ENCODE peak calls at places on chromosomes 5 and 9, in six cellular contexts. E is sigmoid colon, L is tibial nerve, N is PC-9, X is HCT116, K is fibroblast of lung. I is an unnamed sample. For H3K4me1, H3K27me3 and H3K9me3, the result is how much of the 10 kb centered on the place peaks cover.

GRCh38 chr5:1323803-1324173 is 21.1 kb downstream of the CLPTM1L start:
- DNase-seq in K (no peak), E (peak), N (no peak), X (no peak), L (no peak), I (no peak)

GRCh38 chr5:176700239-176700847 is 53.1 kb downstream of the TSPAN17 start:
- DNase-seq in E (no peak), N (no peak), X (no peak), L (no peak), K (no peak), I (no peak)

GRCh38 chr5:132497488-132497997 is 7.0 kb upstream of the IRF1 start:
- DNase-seq in K (peak), L (peak), N (peak), X (no peak), E (peak), I (peak)

GRCh38 chr5:125249400-125249799 is 503.0 kb upstream of the ZNF608 start:
- DNase-seq in X (no peak), E (no peak), N (no peak), K (no peak), L (no peak), I (no peak)

GRCh38 chr5:176738851-176739250 is 71.5 kb upstream of the UNC5A start:
- DNase-seq in X (no peak), E (peak), K (no peak), N (no peak), L (no peak), I (no peak)

GRCh38 chr9:107548298-107549142 is 59.0 kb upstream of the KLF4 start:
- DNase-seq in K (peak), X (peak), E (peak), N (peak), L (no peak), I (no peak)

GRCh38 chr5:9125852-9126251 is 420.0 kb downstream of the SEMA5A start:
- DNase-seq in X (no peak), N (no peak), L (no peak), E (no peak), K (no peak), I (no peak)

GRCh38 chr9:97518909-97519307 is 17.4 kb downstream of the TMOD1 start:
- DNase-seq in L (peak), X (no peak), N (peak), E (peak), K (peak), I (no peak)

GRCh38 chr5:150639317-150639738 is 1.1 kb upstream of the SYNPO start:
- DNase-seq in K (no peak), E (no peak), N (no peak), L (no peak), X (no peak), I (no peak)
- H3K4me1 ChIP-seq in K (half or more), E (under half), N (half or more), L (half or more), X (half or more), I (half or more)

GRCh38 chr5:143400541-143401252 is 2.8 kb downstream of the NR3C1 start:
- DNase-seq in L (no peak), E (no peak), N (no peak), X (no peak), K (peak), I (no peak)

GRCh38 chr5:143401253-143401845 is 2.1 kb downstream of the NR3C1 start:
- DNase-seq in X (no peak), E (no peak), L (no peak), N (no peak), K (peak), I (no peak)

GRCh38 chr5:143403357-143403606 is 204 bp downstream of the NR3C1 start:
- DNase-seq in X (no peak), K (no peak), L (no peak), N (no peak), E (no peak), I (no peak)

GRCh38 chr5:143402464-143403356 is 776 bp downstream of the NR3C1 start:
- DNase-seq in E (peak), K (peak), X (no peak), L (peak), N (peak), I (peak)

GRCh38 chr5:143401846-143402463 is 1.5 kb downstream of the NR3C1 start:
- DNase-seq in K (peak), X (no peak), N (peak), E (no peak), L (no peak), I (no peak)
- H3K27me3 ChIP-seq in K (under half), X (under half), N (under half), E (under half), L (under half), I (under half)

GRCh38 chr5:141196363-141196762 is 3.1 kb upstream of the PCDHB11 start:
- DNase-seq in L (no peak), K (no peak), X (no peak), E (no peak), N (no peak), I (no peak)
- H3K9me3 ChIP-seq in L (under half), K (under half), X (under half), E (under half), N (under half), I (under half)

DNA sequence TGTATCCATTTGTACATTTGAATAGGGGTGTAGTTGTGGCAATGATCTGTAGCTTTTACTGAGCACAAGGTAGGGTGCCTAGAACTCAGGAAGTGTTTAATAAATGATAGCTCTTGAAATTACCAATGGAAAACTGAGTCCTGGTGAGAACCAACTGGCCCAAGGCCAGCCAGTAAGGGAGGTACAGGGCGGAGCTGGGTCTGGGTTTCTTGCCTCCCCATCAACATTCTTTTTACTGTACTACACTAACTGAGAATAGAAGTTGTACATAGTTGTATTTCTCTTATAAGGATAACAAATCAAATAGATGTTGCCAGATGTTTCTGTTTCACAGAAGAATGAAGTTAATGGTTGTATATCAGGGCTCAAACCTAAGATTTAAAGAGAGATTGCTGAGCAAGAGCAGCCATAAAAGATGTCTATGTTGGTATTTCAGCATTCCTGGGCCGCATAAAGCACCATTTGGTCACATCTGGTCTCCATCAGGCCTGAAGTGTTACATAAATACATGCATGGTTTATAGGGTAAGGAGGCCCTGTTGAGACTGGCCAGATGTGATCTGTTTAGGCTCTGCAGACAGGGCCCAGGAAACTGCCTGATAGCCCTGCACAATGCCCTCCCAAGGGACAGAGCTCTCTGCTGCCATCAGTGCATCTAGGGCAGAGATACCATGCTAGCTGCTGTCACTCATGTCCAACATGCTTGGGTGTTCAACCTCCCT is 210.5 kb downstream of the NXNL2 start:
- DNase-seq in K (peak), N (no peak), E (peak), X (no peak), L (no peak), I (no peak)
- H3K4me1 ChIP-seq in K (under half), N (under half), E (under half), X (under half), L (under half), I (under half)

DNA sequence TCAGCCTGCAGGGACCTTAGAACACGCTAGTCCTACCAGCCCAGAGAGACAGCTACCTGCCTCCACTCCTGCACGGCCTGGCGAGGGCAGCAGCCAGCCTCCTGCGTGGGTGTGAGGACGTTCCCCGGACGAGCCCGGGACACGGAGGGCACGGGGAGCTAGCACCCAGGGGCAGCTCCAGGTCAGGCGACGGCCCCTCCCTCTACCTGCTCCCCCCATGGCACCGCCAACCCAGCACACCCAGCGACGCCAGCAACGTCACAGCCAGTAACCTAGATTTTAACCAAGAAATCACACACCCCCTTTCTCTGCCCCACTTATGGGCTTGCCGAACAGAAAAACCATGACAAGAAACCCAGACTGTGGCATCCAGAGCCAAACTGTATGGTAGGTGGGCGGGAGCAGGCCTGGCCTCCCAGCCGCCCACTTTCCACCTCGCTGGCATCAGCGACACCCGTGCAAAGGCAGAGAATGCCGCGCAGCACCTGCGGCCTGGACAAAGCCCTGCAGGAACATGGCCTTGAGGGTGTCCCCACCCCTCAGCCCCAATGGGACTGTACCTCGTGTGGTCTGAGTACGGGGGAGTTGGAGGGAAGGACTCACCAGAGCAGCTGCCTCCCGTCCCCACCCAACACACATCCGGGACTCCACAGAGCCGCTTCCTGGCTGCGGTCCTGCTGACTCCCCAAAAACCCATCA is 47.9 kb downstream of the NACC2 start:
- DNase-seq in N (no peak), L (no peak), X (no peak), K (no peak), E (peak), I (no peak)
- H3K27me3 ChIP-seq in N (under half), L (under half), X (under half), K (under half), E (under half), I (under half)

GRCh38 chr9:111163738-111164399 is 125.6 kb upstream of the LPAR1 start:
- DNase-seq in N (no peak), L (no peak), X (no peak), E (no peak), K (no peak), I (no peak)

GRCh38 chr9:111167341-111167740 is 129.1 kb upstream of the LPAR1 start:
- DNase-seq in X (no peak), N (no peak), E (no peak), L (no peak), K (no peak), I (no peak)
- H3K9me3 ChIP-seq in X (under half), N (under half), E (under half), L (under half), K (under half), I (under half)

DNA sequence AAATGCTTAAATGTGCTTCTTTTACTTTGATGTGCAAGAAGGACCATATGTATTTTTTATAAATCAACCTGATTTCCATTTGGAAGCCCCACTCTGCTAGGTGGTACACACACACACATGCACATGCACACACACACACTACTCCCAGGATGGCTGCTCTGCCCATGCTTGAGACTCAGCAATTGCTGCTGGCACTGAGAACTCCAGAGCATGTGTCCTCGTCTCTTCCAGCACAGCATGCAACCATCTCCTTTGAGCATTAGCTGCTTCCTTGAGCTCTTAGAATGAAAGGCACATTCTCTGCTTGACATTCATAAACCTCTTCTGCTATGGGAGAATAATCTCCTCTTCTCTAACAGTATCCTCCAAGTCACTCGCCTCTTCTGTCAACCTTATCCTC is 115.9 kb downstream of the FEM1C start:
- DNase-seq in N (no peak), E (no peak), L (no peak), K (no peak), X (no peak), I (no peak)
- H3K4me1 ChIP-seq in N (half or more), E (under half), L (under half), K (under half), X (under half), I (under half)